ENCODE peak calls at places on chromosomes 2 and 18, in eight cellular contexts. One of them, this sample, is unnamed.

GRCh38 chr2:207180741-207181140 is 15.0 kb upstream of the KLF7 start:
- DNase-seq in neural progenitor cell: no peak
- DNase-seq in body of pancreas: no peak
- DNase-seq in ovary: no peak
- DNase-seq in BJ: no peak
- DNase-seq in WTC11: no peak
- DNase-seq in GM06990: no peak
- DNase-seq in bronchial epithelial cell: no peak
- DNase-seq in this sample: no peak

GRCh38 chr2:214810670-214811069 is 1.2 kb upstream of the BARD1 start:
- DNase-seq in BJ: no peak
- DNase-seq in body of pancreas: no peak
- DNase-seq in WTC11: no peak
- DNase-seq in ovary: no peak
- DNase-seq in bronchial epithelial cell: peak
- DNase-seq in GM06990: peak
- DNase-seq in neural progenitor cell: no peak
- DNase-seq in this sample: no peak

GRCh38 chr2:85713836-85714235 is 19.7 kb downstream of the GNLY start:
- DNase-seq in WTC11: no peak
- DNase-seq in ovary: no peak
- DNase-seq in GM06990: no peak
- DNase-seq in bronchial epithelial cell: no peak
- DNase-seq in BJ: no peak
- DNase-seq in neural progenitor cell: no peak
- DNase-seq in body of pancreas: no peak
- DNase-seq in this sample: no peak

GRCh38 chr2:234628953-234629352 is 132.1 kb upstream of the ARL4C start:
- DNase-seq in body of pancreas: no peak
- DNase-seq in GM06990: no peak
- DNase-seq in WTC11: no peak
- DNase-seq in ovary: no peak
- DNase-seq in neural progenitor cell: no peak
- DNase-seq in bronchial epithelial cell: no peak
- DNase-seq in BJ: no peak
- DNase-seq in this sample: no peak

GRCh38 chr18:79903071-79903635 is 48.3 kb downstream of the SLC66A2 start:
- DNase-seq in body of pancreas: no peak
- DNase-seq in GM06990: no peak
- DNase-seq in neural progenitor cell: no peak
- DNase-seq in BJ: no peak
- DNase-seq in bronchial epithelial cell: no peak
- DNase-seq in WTC11: no peak
- DNase-seq in ovary: peak
- DNase-seq in this sample: no peak

GRCh38 chr2:67436221-67436620 is 39.1 kb downstream of the ETAA1 start:
- DNase-seq in WTC11: no peak
- DNase-seq in BJ: peak
- DNase-seq in GM06990: no peak
- DNase-seq in body of pancreas: no peak
- DNase-seq in bronchial epithelial cell: no peak
- DNase-seq in neural progenitor cell: no peak
- DNase-seq in ovary: no peak
- DNase-seq in this sample: no peak

GRCh38 chr2:8457092-8457481 is 224.8 kb upstream of the ID2 start:
- DNase-seq in ovary: no peak
- DNase-seq in BJ: no peak
- DNase-seq in WTC11: no peak
- DNase-seq in bronchial epithelial cell: no peak
- DNase-seq in neural progenitor cell: no peak
- DNase-seq in GM06990: no peak
- DNase-seq in body of pancreas: no peak
- DNase-seq in this sample: no peak

GRCh38 chr2:182240862-182241371 is 185.9 kb downstream of the PDE1A start:
- DNase-seq in BJ: no peak
- DNase-seq in bronchial epithelial cell: peak
- DNase-seq in WTC11: peak
- DNase-seq in neural progenitor cell: peak
- DNase-seq in GM06990: peak
- DNase-seq in ovary: no peak
- DNase-seq in body of pancreas: peak
- DNase-seq in this sample: no peak

GRCh38 chr18:8107426-8107825 is 501.8 kb upstream of the RAB12 start:
- DNase-seq in BJ: no peak
- DNase-seq in bronchial epithelial cell: no peak
- DNase-seq in neural progenitor cell: no peak
- DNase-seq in body of pancreas: no peak
- DNase-seq in GM06990: no peak
- DNase-seq in WTC11: no peak
- DNase-seq in ovary: no peak
- DNase-seq in this sample: no peak

GRCh38 chr2:154370873-154371272 is 327.6 kb upstream of the KCNJ3 start:
- DNase-seq in ovary: no peak
- DNase-seq in bronchial epithelial cell: no peak
- DNase-seq in GM06990: no peak
- DNase-seq in body of pancreas: no peak
- DNase-seq in neural progenitor cell: peak
- DNase-seq in WTC11: no peak
- DNase-seq in BJ: no peak
- DNase-seq in this sample: no peak

DNA sequence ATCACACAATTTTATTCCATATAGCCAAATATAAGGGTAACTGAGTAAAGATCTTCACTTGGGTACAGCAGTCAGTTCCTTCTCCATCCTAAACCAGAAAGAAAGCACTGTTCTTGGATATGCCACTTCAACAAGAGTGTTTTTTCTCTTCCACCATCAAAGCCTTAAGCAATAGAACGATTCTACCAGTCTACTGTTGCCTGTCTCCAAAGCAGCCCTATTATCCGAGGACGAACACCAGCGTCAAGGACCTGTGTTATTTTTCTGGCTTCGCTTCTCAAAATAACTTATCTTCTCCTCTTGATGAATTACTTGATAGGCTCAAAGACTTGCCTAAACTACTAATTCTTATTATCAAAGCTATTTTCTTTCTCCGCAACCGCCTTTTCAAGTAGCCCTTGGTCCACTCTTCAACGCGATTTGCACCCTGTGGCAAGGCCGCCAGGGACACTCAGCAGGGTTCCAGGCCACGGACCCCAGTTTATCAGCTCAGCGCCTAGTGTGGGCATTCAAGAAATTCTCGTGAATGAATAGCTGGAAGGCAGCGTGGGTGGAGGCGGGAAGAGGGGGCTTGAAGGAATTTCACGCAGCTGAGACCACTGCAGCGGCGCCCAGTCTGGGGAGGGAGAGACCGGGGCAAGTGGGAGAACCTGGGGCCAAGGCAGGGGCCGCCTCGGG is 598 bp downstream of the ALS2 start:
- DNase-seq in neural progenitor cell: no peak
- DNase-seq in WTC11: no peak
- DNase-seq in body of pancreas: no peak
- DNase-seq in bronchial epithelial cell: peak
- DNase-seq in BJ: no peak
- DNase-seq in ovary: no peak
- DNase-seq in GM06990: no peak
- DNase-seq in this sample: no peak
- TF ChIP-seq CTCF in neural progenitor cell: no peak
- TF ChIP-seq CTCF in WTC11: no peak
- TF ChIP-seq CTCF in body of pancreas: no peak
- TF ChIP-seq CTCF in bronchial epithelial cell: no peak
- TF ChIP-seq CTCF in BJ: no peak
- TF ChIP-seq CTCF in ovary: no peak
- TF ChIP-seq CTCF in GM06990: no peak
- TF ChIP-seq CTCF in this sample: no peak

DNA sequence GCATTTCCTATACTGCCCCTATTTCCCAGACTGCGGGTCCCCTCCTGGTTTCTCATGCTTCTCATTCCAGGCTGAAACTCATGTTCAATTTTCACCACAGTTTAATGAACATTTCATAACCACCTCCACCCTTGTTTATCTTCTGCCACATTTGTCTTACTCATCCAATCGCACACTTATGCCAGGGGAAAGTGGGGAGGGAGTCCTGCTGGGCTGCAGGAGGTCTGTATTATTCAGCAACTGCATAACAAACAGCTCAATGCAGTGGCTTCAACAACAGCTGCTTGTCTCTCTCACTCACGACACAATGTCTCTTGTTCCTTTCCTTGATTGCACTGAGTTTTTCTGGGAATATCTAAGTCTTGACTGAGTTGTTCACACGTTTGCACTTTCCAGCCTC is 106.0 kb downstream of the ZNF519 start:
- DNase-seq in ovary: no peak
- DNase-seq in neural progenitor cell: no peak
- DNase-seq in WTC11: no peak
- DNase-seq in BJ: no peak
- DNase-seq in GM06990: no peak
- DNase-seq in body of pancreas: no peak
- DNase-seq in bronchial epithelial cell: no peak
- DNase-seq in this sample: no peak
- TF ChIP-seq CTCF in ovary: no peak
- TF ChIP-seq CTCF in neural progenitor cell: no peak
- TF ChIP-seq CTCF in WTC11: no peak
- TF ChIP-seq CTCF in BJ: no peak
- TF ChIP-seq CTCF in GM06990: no peak
- TF ChIP-seq CTCF in body of pancreas: no peak
- TF ChIP-seq CTCF in bronchial epithelial cell: no peak
- TF ChIP-seq CTCF in this sample: no peak

GRCh38 chr18:43793910-43794309 is 516.6 kb upstream of the SYT4 start:
- DNase-seq in WTC11: no peak
- DNase-seq in BJ: no peak
- DNase-seq in GM06990: no peak
- DNase-seq in body of pancreas: no peak
- DNase-seq in ovary: no peak
- DNase-seq in neural progenitor cell: no peak
- DNase-seq in bronchial epithelial cell: peak
- DNase-seq in this sample: no peak

GRCh38 chr18:43786893-43787292 is 509.6 kb upstream of the SYT4 start:
- DNase-seq in GM06990: no peak
- DNase-seq in WTC11: no peak
- DNase-seq in ovary: no peak
- DNase-seq in BJ: no peak
- DNase-seq in body of pancreas: no peak
- DNase-seq in neural progenitor cell: no peak
- DNase-seq in bronchial epithelial cell: no peak
- DNase-seq in this sample: no peak

GRCh38 chr18:43794363-43794762 is 517.1 kb upstream of the SYT4 start:
- DNase-seq in ovary: no peak
- DNase-seq in neural progenitor cell: no peak
- DNase-seq in BJ: no peak
- DNase-seq in GM06990: no peak
- DNase-seq in body of pancreas: no peak
- DNase-seq in WTC11: no peak
- DNase-seq in bronchial epithelial cell: no peak
- DNase-seq in this sample: no peak

GRCh38 chr18:43785145-43785544 is 507.9 kb upstream of the SYT4 start:
- DNase-seq in BJ: no peak
- DNase-seq in ovary: no peak
- DNase-seq in body of pancreas: no peak
- DNase-seq in WTC11: no peak
- DNase-seq in bronchial epithelial cell: no peak
- DNase-seq in neural progenitor cell: no peak
- DNase-seq in GM06990: no peak
- DNase-seq in this sample: no peak

DNA sequence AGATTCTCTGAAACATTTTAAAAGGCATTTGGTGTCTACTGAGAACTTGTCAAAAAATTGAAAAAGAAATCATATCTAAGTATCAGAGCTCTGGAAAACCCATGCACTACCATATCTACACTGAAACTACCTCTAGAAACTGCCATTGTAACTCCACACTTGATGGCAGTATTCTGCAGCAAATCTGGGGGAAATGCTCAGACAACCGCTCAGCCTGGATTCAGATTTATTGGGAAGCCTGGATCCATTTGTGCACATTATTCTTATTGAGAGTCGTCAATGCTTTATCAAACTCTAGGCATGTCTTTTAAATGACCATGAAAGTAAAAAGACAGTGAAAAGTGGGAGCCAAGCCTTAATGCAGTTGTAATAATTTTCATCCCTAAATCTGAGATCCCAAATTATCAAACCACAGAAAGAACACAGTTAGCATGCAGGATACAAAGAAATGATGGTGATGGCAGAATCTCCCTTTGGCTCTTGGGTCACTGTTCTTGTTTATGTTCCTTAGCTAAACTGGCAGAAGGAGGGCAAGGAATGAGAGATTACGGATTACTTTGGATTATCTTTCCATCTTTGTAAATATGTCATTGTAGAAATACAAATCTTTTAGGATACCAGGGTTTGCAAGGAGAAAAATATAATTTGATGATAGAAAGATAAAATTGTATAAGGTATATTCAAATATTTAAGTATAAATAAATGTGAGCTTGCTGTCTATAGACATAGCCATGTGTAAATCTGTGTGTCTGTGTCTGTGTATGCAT is 512.1 kb upstream of the SYT4 start:
- DNase-seq in bronchial epithelial cell: no peak
- DNase-seq in BJ: no peak
- DNase-seq in WTC11: no peak
- DNase-seq in ovary: no peak
- DNase-seq in neural progenitor cell: peak
- DNase-seq in GM06990: no peak
- DNase-seq in body of pancreas: peak
- DNase-seq in this sample: no peak
- TF ChIP-seq CTCF in bronchial epithelial cell: peak
- TF ChIP-seq CTCF in BJ: peak
- TF ChIP-seq CTCF in WTC11: no peak
- TF ChIP-seq CTCF in ovary: no peak
- TF ChIP-seq CTCF in neural progenitor cell: peak
- TF ChIP-seq CTCF in GM06990: no peak
- TF ChIP-seq CTCF in body of pancreas: no peak
- TF ChIP-seq CTCF in this sample: no peak

GRCh38 chr18:56298935-56299334 is 339.5 kb downstream of the TXNL1 start:
- DNase-seq in neural progenitor cell: no peak
- DNase-seq in body of pancreas: peak
- DNase-seq in BJ: no peak
- DNase-seq in GM06990: no peak
- DNase-seq in bronchial epithelial cell: peak
- DNase-seq in WTC11: no peak
- DNase-seq in ovary: no peak
- DNase-seq in this sample: no peak
- TF ChIP-seq CTCF in neural progenitor cell: no peak
- TF ChIP-seq CTCF in body of pancreas: peak
- TF ChIP-seq CTCF in BJ: peak
- TF ChIP-seq CTCF in GM06990: no peak
- TF ChIP-seq CTCF in bronchial epithelial cell: peak
- TF ChIP-seq CTCF in WTC11: no peak
- TF ChIP-seq CTCF in ovary: no peak
- TF ChIP-seq CTCF in this sample: no peak